ENCODE peak calls at places on chromosome 6, in seven cellular contexts. Z is fibroblast of lung, Q is H1, S is astrocyte, L is neural progenitor cell, A is GM23248, V is HCT116. I is an unnamed sample.

GRCh38 chr6:108293527-108294296 is 1.1 kb upstream of the AFG1L start:
- DNase-seq in Z (no peak), Q (peak), S (no peak), L (no peak), A (no peak), V (no peak), I (no peak)

GRCh38 chr6:11732036-11732545 is 46.5 kb downstream of the ADTRP start:
- DNase-seq in Z (peak), Q (no peak), S (no peak), L (no peak), A (peak), V (no peak), I (no peak)

GRCh38 chr6:6730831-6731230 is 142.3 kb downstream of the LY86 start:
- DNase-seq in Z (peak), Q (no peak), S (peak), L (no peak), A (peak), V (no peak), I (no peak)

GRCh38 chr6:85945454-85946185 is 302.9 kb upstream of the SYNCRIP start:
- DNase-seq in Z (no peak), Q (no peak), S (no peak), L (no peak), A (no peak), V (no peak), I (no peak)

GRCh38 chr6:118810420-118811027 is 83.4 kb upstream of the ASF1A start:
- DNase-seq in Z (no peak), Q (no peak), S (no peak), L (no peak), A (no peak), V (no peak), I (peak)

GRCh38 chr6:159473844-159474243 is 219.2 kb downstream of the SOD2 start:
- DNase-seq in Z (peak), Q (no peak), S (peak), L (no peak), A (no peak), V (no peak), I (no peak)

GRCh38 chr6:81387163-81387562 is 365.3 kb downstream of the TENT5A start:
- DNase-seq in Z (no peak), Q (no peak), S (no peak), L (no peak), A (no peak), V (no peak), I (no peak)

GRCh38 chr6:133817460-133818047 is 71.4 kb upstream of the TCF21 start:
- DNase-seq in Z (no peak), Q (peak), S (no peak), L (peak), A (no peak), V (peak), I (peak)

GRCh38 chr6:66538548-66539135 is 831.6 kb upstream of the EYS start:
- DNase-seq in Z (no peak), Q (no peak), S (no peak), L (no peak), A (no peak), V (no peak), I (no peak)

GRCh38 chr6:145848555-145848954 is 34.0 kb upstream of the FBXO30 start:
- DNase-seq in Z (no peak), Q (no peak), S (no peak), L (no peak), A (no peak), V (no peak), I (no peak)

GRCh38 chr6:75267461-75267860 is 17.1 kb downstream of the TMEM30A start:
- DNase-seq in Z (no peak), Q (no peak), S (no peak), L (no peak), A (no peak), V (no peak), I (no peak)

GRCh38 chr6:158655569-158656450 is 6.0 kb downstream of the SYTL3 start:
- DNase-seq in Z (no peak), Q (no peak), S (no peak), L (no peak), A (peak), V (no peak), I (no peak)

GRCh38 chr6:82989891-82990290 is 75.8 kb downstream of the UBE3D start:
- DNase-seq in Z (no peak), Q (no peak), S (no peak), L (no peak), A (peak), V (no peak), I (no peak)

GRCh38 chr6:148027201-148027600 is 315.4 kb upstream of the SASH1 start:
- DNase-seq in Z (no peak), Q (no peak), S (no peak), L (no peak), A (no peak), V (no peak), I (no peak)

GRCh38 chr6:111844376-111844775 is 28.9 kb downstream of the FYN start:
- DNase-seq in Z (no peak), Q (no peak), S (no peak), L (peak), A (no peak), V (no peak), I (no peak)

GRCh38 chr6:140541288-140541687 is 1166.8 kb upstream of the CITED2 start:
- DNase-seq in Z (no peak), Q (no peak), S (peak), L (no peak), A (no peak), V (no peak), I (no peak)

GRCh38 chr6:162493917-162494316 is 233.6 kb downstream of the PRKN start:
- DNase-seq in Z (no peak), Q (no peak), S (no peak), L (no peak), A (no peak), V (no peak), I (peak)

GRCh38 chr6:85674604-85675003 is 31.9 kb upstream of the SYNCRIP start:
- DNase-seq in Z (peak), Q (no peak), S (no peak), L (no peak), A (no peak), V (no peak), I (peak)

GRCh38 chr6:139925894-139926641 is 551.6 kb upstream of the CITED2 start:
- DNase-seq in Z (peak), Q (no peak), S (peak), L (no peak), A (no peak), V (no peak), I (no peak)

GRCh38 chr6:138833819-138834539 is 38.1 kb downstream of the ECT2L start:
- DNase-seq in Z (peak), Q (no peak), S (peak), L (no peak), A (no peak), V (no peak), I (no peak)

GRCh38 chr6:157187182-157188093 is 135.9 kb downstream of the TMEM242 start:
- DNase-seq in Z (no peak), Q (no peak), S (peak), L (no peak), A (no peak), V (no peak), I (no peak)

GRCh38 chr6:5667737-5668136 is 339.0 kb downstream of the NRN1 start:
- DNase-seq in Z (no peak), Q (no peak), S (no peak), L (no peak), A (no peak), V (no peak), I (no peak)

GRCh38 chr6:2767327-2767985 is 2.3 kb downstream of the WRNIP1 start:
- DNase-seq in Z (no peak), Q (no peak), S (no peak), L (no peak), A (peak), V (no peak), I (no peak)

GRCh38 chr6:145544031-145544430 is 191.3 kb downstream of the EPM2A start:
- DNase-seq in Z (peak), Q (no peak), S (peak), L (peak), A (peak), V (peak), I (no peak)

GRCh38 chr6:156451726-156452125 is 325.5 kb upstream of the ARID1B start:
- DNase-seq in Z (no peak), Q (no peak), S (no peak), L (no peak), A (no peak), V (no peak), I (no peak)

GRCh38 chr6:5085638-5086293 is 625 bp downstream of the PPP1R3G start:
- DNase-seq in Z (peak), Q (peak), S (peak), L (peak), A (peak), V (no peak), I (peak)

GRCh38 chr6:147407571-147407970 is 100.9 kb upstream of the SAMD5 start:
- DNase-seq in Z (no peak), Q (no peak), S (no peak), L (no peak), A (no peak), V (no peak), I (peak)

DNA sequence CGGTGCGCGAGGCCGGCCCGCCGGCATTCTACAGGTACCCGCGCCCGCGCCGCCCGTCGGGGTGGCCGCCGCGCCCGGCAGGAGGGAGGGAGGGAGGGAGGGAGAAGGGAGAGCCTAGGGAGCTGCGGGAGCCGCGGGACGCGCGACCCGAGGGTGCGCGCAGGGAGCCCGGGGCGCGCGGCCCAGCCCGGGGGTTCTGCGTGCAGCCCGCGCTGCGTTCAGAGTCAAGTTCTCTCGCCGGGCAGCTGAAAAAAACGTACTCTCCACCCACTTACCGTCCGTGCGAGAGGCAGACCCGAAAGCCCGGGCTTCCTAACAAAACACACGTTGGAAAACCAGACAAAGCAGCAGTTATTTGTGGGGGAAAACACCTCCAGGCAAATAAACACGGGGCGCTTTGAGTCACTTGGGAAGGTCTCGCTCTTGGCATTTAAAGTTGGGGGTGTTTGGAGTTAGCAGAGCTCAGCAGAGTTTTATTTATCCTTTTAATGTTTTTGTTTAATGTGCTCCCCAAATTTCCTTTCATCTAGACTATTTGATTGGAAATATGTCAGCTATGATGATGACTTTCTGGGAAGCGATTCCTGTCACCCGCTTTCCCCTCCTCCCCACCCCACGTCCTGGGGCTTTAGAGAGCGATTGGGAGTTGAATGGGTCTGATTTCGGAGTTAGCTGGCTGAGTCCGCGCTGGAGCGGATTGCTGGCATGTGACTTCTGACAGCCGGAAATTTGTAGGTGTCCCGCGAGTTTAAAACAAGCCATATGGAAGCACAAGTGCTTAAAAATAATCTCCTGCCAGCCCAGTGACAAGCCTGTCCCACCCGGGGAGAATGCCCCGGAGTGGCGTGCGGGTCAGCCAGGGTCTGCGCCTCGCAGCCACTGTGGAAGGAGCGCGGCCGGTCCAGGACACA is 1.1 kb downstream of the ESR1 start:
- DNase-seq in Z (peak), Q (peak), S (no peak), L (peak), A (peak), V (no peak), I (peak)
- TF ChIP-seq EZH2 in Z (peak), Q (peak), S (no peak), L (peak), A (peak), V (no peak), I (peak)

GRCh38 chr6:152173957-152174356 is 366.5 kb downstream of the ESR1 start:
- DNase-seq in Z (no peak), Q (no peak), S (no peak), L (no peak), A (no peak), V (no peak), I (no peak)
- H2AFZ ChIP-seq in Z (no peak), Q (no peak), S (no peak), L (no peak), A (no peak), V (no peak), I (no peak)

GRCh38 chr6:150036081-150036480 is 10.7 kb upstream of the RAET1L start:
- DNase-seq in Z (no peak), Q (no peak), S (no peak), L (no peak), A (no peak), V (no peak), I (no peak)

GRCh38 chr6:150043096-150043495 is 17.8 kb upstream of the RAET1L start:
- DNase-seq in Z (no peak), Q (no peak), S (no peak), L (no peak), A (no peak), V (no peak), I (no peak)

GRCh38 chr6:150033197-150033771 is 8.0 kb upstream of the RAET1L start:
- DNase-seq in Z (no peak), Q (no peak), S (no peak), L (no peak), A (peak), V (no peak), I (no peak)

GRCh38 chr6:150037526-150038201 is 12.3 kb upstream of the RAET1L start:
- DNase-seq in Z (no peak), Q (peak), S (no peak), L (peak), A (peak), V (no peak), I (no peak)

GRCh38 chr6:150038202-150038830 is 13.0 kb upstream of the RAET1L start:
- DNase-seq in Z (no peak), Q (peak), S (no peak), L (peak), A (peak), V (no peak), I (peak)
- TF ChIP-seq EZH2 in Z (peak), Q (peak), S (peak), L (peak), A (peak), V (no peak), I (peak)

GRCh38 chr6:17042422-17043147 is 59.3 kb upstream of the STMND1 start:
- DNase-seq in Z (peak), Q (peak), S (peak), L (peak), A (peak), V (peak), I (peak)
- H2AFZ ChIP-seq in Z (peak), Q (peak), S (peak), L (peak), A (peak), V (peak), I (peak)

DNA sequence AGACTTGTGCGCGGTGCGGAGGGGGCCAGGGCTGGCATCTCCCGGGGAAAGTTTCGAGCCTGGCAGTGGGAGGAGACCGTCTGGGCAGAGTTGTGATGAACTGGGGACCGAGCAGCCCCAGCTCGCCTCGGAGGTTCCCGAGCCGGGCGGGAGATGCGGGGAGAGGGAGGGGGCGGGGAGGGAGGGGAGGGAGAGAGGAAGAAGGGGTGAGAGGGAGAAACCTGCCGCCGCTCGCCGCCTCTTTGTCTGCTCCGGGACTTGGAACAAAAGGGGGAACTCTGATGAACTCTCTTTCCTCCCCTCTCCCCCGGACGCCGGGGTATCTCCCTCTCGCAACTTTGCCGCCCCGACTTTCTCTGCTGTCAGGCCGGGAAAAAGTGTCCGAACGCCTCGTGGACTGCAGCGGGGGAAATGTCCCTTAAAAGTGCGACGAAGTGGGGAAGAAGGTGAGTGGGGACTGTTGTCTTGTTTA is 72.7 kb downstream of the SOX4 start:
- DNase-seq in Z (no peak), Q (peak), S (no peak), L (peak), A (peak), V (no peak), I (peak)
- TF ChIP-seq EZH2 in Z (peak), Q (no peak), S (peak), L (no peak), A (no peak), V (no peak), I (no peak)

DNA sequence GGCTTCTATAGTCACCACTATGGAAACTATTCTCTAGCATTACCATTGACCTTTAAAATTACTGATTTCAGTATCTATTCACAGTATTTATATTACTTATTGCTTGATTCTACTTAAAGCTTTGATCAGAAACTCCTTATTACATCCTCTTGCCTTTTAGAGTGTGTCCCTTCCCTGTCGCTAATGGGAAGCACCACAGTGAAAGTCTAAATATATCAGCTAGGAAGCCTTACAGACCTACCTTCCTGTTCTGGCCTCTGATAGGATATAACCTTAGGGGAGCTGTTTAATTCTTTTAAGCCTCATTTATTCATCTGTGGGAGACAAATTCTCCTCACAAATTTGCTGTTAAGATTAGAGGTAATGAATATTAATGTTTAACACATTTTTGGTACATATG is 122.7 kb downstream of the ADGRB3 start:
- DNase-seq in Z (no peak), Q (no peak), S (no peak), L (no peak), A (no peak), V (no peak), I (no peak)
- H2AFZ ChIP-seq in Z (no peak), Q (no peak), S (no peak), L (no peak), A (no peak), V (no peak), I (no peak)

GRCh38 chr6:71496018-71496800 is 207.6 kb downstream of the OGFRL1 start:
- DNase-seq in Z (peak), Q (no peak), S (no peak), L (no peak), A (no peak), V (no peak), I (no peak)
- TF ChIP-seq EZH2 in Z (no peak), Q (no peak), S (no peak), L (no peak), A (no peak), V (no peak), I (no peak)

GRCh38 chr6:42123379-42124103 is 18.9 kb downstream of the C6orf132 start:
- DNase-seq in Z (no peak), Q (no peak), S (no peak), L (no peak), A (no peak), V (no peak), I (no peak)
- H2AFZ ChIP-seq in Z (no peak), Q (no peak), S (no peak), L (no peak), A (no peak), V (no peak), I (no peak)

DNA sequence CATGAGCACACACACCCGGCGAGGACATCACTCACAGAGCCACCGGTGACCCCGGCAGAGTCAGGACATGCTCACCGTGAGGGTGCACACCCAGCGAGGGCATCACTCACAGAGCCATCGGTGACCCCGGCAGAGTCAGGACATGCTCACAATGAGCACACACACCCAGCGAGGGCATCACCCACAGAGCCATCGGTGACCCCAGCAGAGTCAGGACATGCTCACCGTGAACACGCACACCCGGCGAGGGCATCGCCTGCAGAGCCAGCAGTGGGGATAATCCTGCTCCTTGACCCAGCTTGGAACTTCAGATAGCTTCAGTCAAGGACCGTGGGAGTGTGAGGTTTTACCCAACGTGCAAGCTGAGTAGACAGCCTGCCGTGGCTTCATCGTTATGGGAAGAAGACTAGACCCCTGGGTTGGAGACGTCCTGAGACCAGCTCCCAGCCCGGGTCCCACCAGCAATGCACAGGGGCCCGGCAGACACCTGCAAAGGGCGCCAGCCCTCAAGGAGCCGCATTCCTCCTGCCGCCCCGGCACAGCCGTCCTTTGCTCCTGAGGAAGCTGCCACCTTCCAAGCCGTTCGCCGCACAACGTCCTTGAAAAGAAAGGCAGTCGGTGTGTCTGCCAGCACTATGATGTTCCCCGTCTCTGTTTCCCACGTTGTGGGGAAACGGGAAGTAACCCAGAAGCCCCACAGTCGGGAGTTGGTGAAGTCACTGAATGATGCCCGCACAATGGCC is 192.3 kb downstream of the DLL1 start:
- DNase-seq in Z (no peak), Q (peak), S (no peak), L (no peak), A (no peak), V (no peak), I (no peak)
- TF ChIP-seq EZH2 in Z (no peak), Q (no peak), S (no peak), L (no peak), A (no peak), V (no peak), I (no peak)

I was measured in GM23338.